ENCODE peak calls at places on chromosome 17, in seven cellular contexts. One of them, this sample, is unnamed.

GRCh38 chr17:3665834-3666233 is 2.5 kb downstream of the TAX1BP3 start:
- DNase-seq in HCT116: no peak
- DNase-seq in GM12878: no peak
- DNase-seq in K562: no peak
- DNase-seq in SK-N-SH: no peak
- DNase-seq in HepG2: no peak
- DNase-seq in H1: no peak
- DNase-seq in this sample: no peak

GRCh38 chr17:81004336-81005015 is 12.8 kb downstream of the CHMP6 start:
- DNase-seq in HCT116: no peak
- DNase-seq in GM12878: no peak
- DNase-seq in K562: no peak
- DNase-seq in SK-N-SH: peak
- DNase-seq in HepG2: no peak
- DNase-seq in H1: no peak
- DNase-seq in this sample: no peak

GRCh38 chr17:6101706-6102105 is 31.5 kb downstream of the WSCD1 start:
- DNase-seq in HCT116: no peak
- DNase-seq in GM12878: no peak
- DNase-seq in K562: no peak
- DNase-seq in SK-N-SH: no peak
- DNase-seq in HepG2: no peak
- DNase-seq in H1: no peak
- DNase-seq in this sample: no peak

GRCh38 chr17:73256220-73256619 is 5.5 kb downstream of the CPSF4L start:
- DNase-seq in HCT116: no peak
- DNase-seq in GM12878: no peak
- DNase-seq in K562: no peak
- DNase-seq in SK-N-SH: no peak
- DNase-seq in HepG2: no peak
- DNase-seq in H1: no peak
- DNase-seq in this sample: no peak

GRCh38 chr17:45314761-45315549 is 1.9 kb downstream of the MAP3K14 start:
- DNase-seq in HCT116: no peak
- DNase-seq in GM12878: no peak
- DNase-seq in K562: no peak
- DNase-seq in SK-N-SH: no peak
- DNase-seq in HepG2: no peak
- DNase-seq in H1: no peak
- DNase-seq in this sample: no peak

GRCh38 chr17:17387461-17388362 is 84.5 kb downstream of the NT5M start:
- DNase-seq in HCT116: peak
- DNase-seq in GM12878: no peak
- DNase-seq in K562: peak
- DNase-seq in SK-N-SH: no peak
- DNase-seq in HepG2: peak
- DNase-seq in H1: peak
- DNase-seq in this sample: peak

GRCh38 chr17:41583137-41584127 is 3.3 kb downstream of the KRT14 start:
- DNase-seq in HCT116: no peak
- DNase-seq in GM12878: no peak
- DNase-seq in K562: peak
- DNase-seq in SK-N-SH: no peak
- DNase-seq in HepG2: no peak
- DNase-seq in H1: no peak
- DNase-seq in this sample: no peak

GRCh38 chr17:6428207-6428965 is 6.5 kb downstream of the AIPL1 start:
- DNase-seq in HCT116: no peak
- DNase-seq in GM12878: no peak
- DNase-seq in K562: no peak
- DNase-seq in SK-N-SH: no peak
- DNase-seq in HepG2: no peak
- DNase-seq in H1: no peak
- DNase-seq in this sample: no peak

GRCh38 chr17:17844500-17844899 is 7.7 kb upstream of the SREBF1 start:
- DNase-seq in HCT116: no peak
- DNase-seq in GM12878: no peak
- DNase-seq in K562: no peak
- DNase-seq in SK-N-SH: peak
- DNase-seq in HepG2: no peak
- DNase-seq in H1: no peak
- DNase-seq in this sample: no peak

GRCh38 chr17:79630120-79630519 is 19.3 kb upstream of the RBFOX3 start:
- DNase-seq in HCT116: no peak
- DNase-seq in GM12878: no peak
- DNase-seq in K562: no peak
- DNase-seq in SK-N-SH: peak
- DNase-seq in HepG2: no peak
- DNase-seq in H1: peak
- DNase-seq in this sample: peak

GRCh38 chr17:39661744-39662541 is 3.2 kb upstream of the TCAP start:
- DNase-seq in HCT116: no peak
- DNase-seq in GM12878: no peak
- DNase-seq in K562: no peak
- DNase-seq in SK-N-SH: no peak
- DNase-seq in HepG2: no peak
- DNase-seq in H1: no peak
- DNase-seq in this sample: no peak
- TF ChIP-seq JUND in HCT116: no peak
- TF ChIP-seq JUND in GM12878: no peak
- TF ChIP-seq JUND in K562: no peak
- TF ChIP-seq JUND in SK-N-SH: no peak
- TF ChIP-seq JUND in HepG2: no peak
- TF ChIP-seq JUND in H1: no peak
- TF ChIP-seq JUND in this sample: no peak

GRCh38 chr17:9258115-9259020 is 237.1 kb downstream of the NTN1 start:
- DNase-seq in HCT116: no peak
- DNase-seq in GM12878: no peak
- DNase-seq in K562: no peak
- DNase-seq in SK-N-SH: no peak
- DNase-seq in HepG2: peak
- DNase-seq in H1: no peak
- DNase-seq in this sample: no peak
- TF ChIP-seq JUND in HCT116: no peak
- TF ChIP-seq JUND in GM12878: no peak
- TF ChIP-seq JUND in K562: no peak
- TF ChIP-seq JUND in SK-N-SH: no peak
- TF ChIP-seq JUND in HepG2: no peak
- TF ChIP-seq JUND in H1: no peak
- TF ChIP-seq JUND in this sample: no peak

GRCh38 chr17:27244481-27245223 is 49.3 kb upstream of the WSB1 start:
- DNase-seq in HCT116: no peak
- DNase-seq in GM12878: no peak
- DNase-seq in K562: no peak
- DNase-seq in SK-N-SH: no peak
- DNase-seq in HepG2: peak
- DNase-seq in H1: peak
- DNase-seq in this sample: peak
- TF ChIP-seq JUND in HCT116: no peak
- TF ChIP-seq JUND in GM12878: no peak
- TF ChIP-seq JUND in K562: no peak
- TF ChIP-seq JUND in SK-N-SH: no peak
- TF ChIP-seq JUND in HepG2: no peak
- TF ChIP-seq JUND in H1: no peak
- TF ChIP-seq JUND in this sample: no peak

GRCh38 chr17:63276376-63276775 is 169.7 kb downstream of the CYB561 start:
- DNase-seq in HCT116: no peak
- DNase-seq in GM12878: no peak
- DNase-seq in K562: no peak
- DNase-seq in SK-N-SH: no peak
- DNase-seq in HepG2: no peak
- DNase-seq in H1: no peak
- DNase-seq in this sample: no peak

GRCh38 chr17:63277629-63278028 is 168.5 kb downstream of the CYB561 start:
- DNase-seq in HCT116: no peak
- DNase-seq in GM12878: no peak
- DNase-seq in K562: no peak
- DNase-seq in SK-N-SH: no peak
- DNase-seq in HepG2: no peak
- DNase-seq in H1: no peak
- DNase-seq in this sample: no peak

GRCh38 chr17:63279498-63280230 is 166.4 kb downstream of the CYB561 start:
- DNase-seq in HCT116: no peak
- DNase-seq in GM12878: no peak
- DNase-seq in K562: no peak
- DNase-seq in SK-N-SH: no peak
- DNase-seq in HepG2: no peak
- DNase-seq in H1: no peak
- DNase-seq in this sample: no peak

GRCh38 chr17:63276821-63277220 is 169.3 kb downstream of the CYB561 start:
- DNase-seq in HCT116: no peak
- DNase-seq in GM12878: no peak
- DNase-seq in K562: no peak
- DNase-seq in SK-N-SH: no peak
- DNase-seq in HepG2: no peak
- DNase-seq in H1: no peak
- DNase-seq in this sample: no peak

GRCh38 chr17:63278731-63279442 is 167.2 kb downstream of the CYB561 start:
- DNase-seq in HCT116: no peak
- DNase-seq in GM12878: no peak
- DNase-seq in K562: no peak
- DNase-seq in SK-N-SH: no peak
- DNase-seq in HepG2: no peak
- DNase-seq in H1: no peak
- DNase-seq in this sample: no peak
- TF ChIP-seq JUND in HCT116: no peak
- TF ChIP-seq JUND in GM12878: no peak
- TF ChIP-seq JUND in K562: no peak
- TF ChIP-seq JUND in SK-N-SH: no peak
- TF ChIP-seq JUND in HepG2: no peak
- TF ChIP-seq JUND in H1: no peak
- TF ChIP-seq JUND in this sample: no peak

GRCh38 chr17:11389583-11389982 is 148.6 kb downstream of the SHISA6 start:
- DNase-seq in HCT116: no peak
- DNase-seq in GM12878: no peak
- DNase-seq in K562: no peak
- DNase-seq in SK-N-SH: no peak
- DNase-seq in HepG2: no peak
- DNase-seq in H1: no peak
- DNase-seq in this sample: no peak
- TF ChIP-seq JUND in HCT116: no peak
- TF ChIP-seq JUND in GM12878: no peak
- TF ChIP-seq JUND in K562: no peak
- TF ChIP-seq JUND in SK-N-SH: no peak
- TF ChIP-seq JUND in HepG2: no peak
- TF ChIP-seq JUND in H1: no peak
- TF ChIP-seq JUND in this sample: no peak

GRCh38 chr17:50406578-50406977 is 9.3 kb upstream of the LRRC59 start:
- DNase-seq in HCT116: no peak
- DNase-seq in GM12878: no peak
- DNase-seq in K562: no peak
- DNase-seq in SK-N-SH: no peak
- DNase-seq in HepG2: no peak
- DNase-seq in H1: no peak
- DNase-seq in this sample: no peak

GRCh38 chr17:50412188-50412732 is 13.8 kb upstream of the ACSF2 start:
- DNase-seq in HCT116: no peak
- DNase-seq in GM12878: no peak
- DNase-seq in K562: no peak
- DNase-seq in SK-N-SH: no peak
- DNase-seq in HepG2: no peak
- DNase-seq in H1: no peak
- DNase-seq in this sample: no peak

DNA sequence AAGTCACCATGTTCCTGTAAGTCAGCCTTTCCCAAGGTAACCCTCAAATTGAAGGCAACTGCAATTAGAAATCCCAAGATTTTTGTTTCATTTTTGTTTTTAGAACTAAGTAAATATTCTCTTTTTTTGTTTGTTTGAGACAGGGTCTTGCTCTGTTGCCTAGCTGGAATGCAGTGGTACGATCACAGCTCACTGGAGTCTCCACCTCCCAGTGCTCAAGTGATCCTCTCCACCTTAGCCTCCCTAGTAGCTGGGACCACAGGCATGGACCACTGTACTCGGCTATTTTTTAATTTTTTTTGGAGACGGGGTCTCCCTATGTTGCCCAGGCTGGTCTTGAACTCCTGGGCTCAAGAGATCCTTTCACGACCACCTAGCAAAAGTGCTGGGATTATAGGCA is 10.6 kb upstream of the LRRC59 start:
- DNase-seq in HCT116: no peak
- DNase-seq in GM12878: no peak
- DNase-seq in K562: no peak
- DNase-seq in SK-N-SH: no peak
- DNase-seq in HepG2: no peak
- DNase-seq in H1: no peak
- DNase-seq in this sample: no peak
- TF ChIP-seq JUND in HCT116: no peak
- TF ChIP-seq JUND in GM12878: no peak
- TF ChIP-seq JUND in K562: no peak
- TF ChIP-seq JUND in SK-N-SH: no peak
- TF ChIP-seq JUND in HepG2: no peak
- TF ChIP-seq JUND in H1: no peak
- TF ChIP-seq JUND in this sample: no peak

DNA sequence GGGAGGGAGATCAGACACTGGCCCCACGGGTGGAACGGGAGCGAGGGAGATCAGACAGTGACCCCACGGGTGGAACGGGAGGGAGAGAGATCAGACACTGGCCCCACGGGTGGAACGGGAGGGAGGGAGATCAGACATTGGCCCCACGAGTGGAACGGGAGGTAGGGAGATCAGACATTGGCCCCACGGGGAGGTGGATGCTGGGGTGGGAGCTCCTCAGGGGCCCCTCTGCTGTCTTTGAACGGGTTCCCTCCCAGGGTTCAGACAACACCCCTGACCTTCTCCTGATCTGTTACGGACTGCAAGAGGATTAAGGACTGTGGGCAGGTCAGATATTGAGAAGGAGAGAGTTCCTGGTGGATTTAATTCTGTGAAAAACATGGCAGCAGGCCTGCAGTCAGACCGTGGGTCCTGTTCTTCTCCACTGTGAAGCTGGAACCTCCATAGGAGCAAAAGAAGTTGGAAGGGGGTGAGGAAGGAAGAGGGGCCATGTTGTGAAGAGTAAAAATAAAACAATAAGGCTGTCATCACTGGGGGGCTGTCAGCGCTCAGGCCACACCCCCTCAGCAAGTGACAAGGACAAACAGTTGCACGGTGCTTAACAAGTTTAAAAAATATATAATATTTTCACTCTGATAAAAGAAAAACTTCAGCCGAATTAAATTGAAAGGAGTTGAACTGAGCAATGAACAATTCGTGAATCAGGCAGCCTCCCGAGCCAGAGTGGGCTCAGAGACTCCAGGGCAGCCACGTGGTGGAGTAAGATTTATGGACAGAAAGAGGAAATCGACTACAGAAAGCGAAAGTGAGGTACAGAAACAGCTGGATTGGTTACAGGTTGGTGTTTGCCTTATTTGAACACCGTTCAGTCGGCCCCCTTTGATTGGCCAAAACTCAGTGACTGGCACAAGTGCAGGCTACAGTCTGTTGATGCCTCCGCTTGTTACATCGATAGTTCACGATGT is 348.7 kb upstream of the TNRC6C start:
- DNase-seq in HCT116: no peak
- DNase-seq in GM12878: peak
- DNase-seq in K562: no peak
- DNase-seq in SK-N-SH: no peak
- DNase-seq in HepG2: peak
- DNase-seq in H1: peak
- DNase-seq in this sample: peak
- TF ChIP-seq JUND in HCT116: no peak
- TF ChIP-seq JUND in GM12878: no peak
- TF ChIP-seq JUND in K562: no peak
- TF ChIP-seq JUND in SK-N-SH: no peak
- TF ChIP-seq JUND in HepG2: no peak
- TF ChIP-seq JUND in H1: no peak
- TF ChIP-seq JUND in this sample: no peak